ENCODE peak calls at places on chromosome 2, in six cellular contexts. Q is GM12878, B is H1, A is HCT116, W is HepG2, T is K562. O is an unnamed sample.

GRCh38 chr2:95354925-95355324 is 47.6 kb upstream of the FAHD2A start:
- DNase-seq in Q (no peak), B (no peak), A (no peak), W (no peak), T (no peak), O (no peak)

GRCh38 chr2:240439698-240440151 is 4.3 kb downstream of the GPC1 start:
- DNase-seq in Q (no peak), B (no peak), A (no peak), W (no peak), T (no peak), O (no peak)

GRCh38 chr2:11248-11941 is 34.9 kb downstream of the FAM110C start:
- DNase-seq in Q (no peak), B (peak; percentile 88), A (peak; percentile 75), W (peak; percentile 78), T (peak; percentile 17), O (peak; percentile 5)

GRCh38 chr2:13260401-13260800 is 543.7 kb downstream of the TRIB2 start:
- DNase-seq in Q (no peak), B (no peak), A (no peak), W (no peak), T (no peak), O (no peak)

GRCh38 chr2:241768251-241768711 is 8.3 kb upstream of the GAL3ST2 start:
- DNase-seq in Q (no peak), B (no peak), A (no peak), W (no peak), T (no peak), O (no peak)

GRCh38 chr2:130829020-130829419 is 7.7 kb upstream of the ARHGEF4 start:
- DNase-seq in Q (no peak), B (no peak), A (peak; percentile 43), W (no peak), T (no peak), O (no peak)

GRCh38 chr2:128196026-128196822 is 105.2 kb downstream of the UGGT1 start:
- DNase-seq in Q (no peak), B (peak; percentile 9), A (no peak), W (peak; percentile 47), T (no peak), O (peak; percentile 70)

GRCh38 chr2:31517442-31518203 is 63.1 kb downstream of the SRD5A2 start:
- DNase-seq in Q (no peak), B (no peak), A (no peak), W (no peak), T (no peak), O (no peak)

GRCh38 chr2:110796724-110797301 is 64.4 kb downstream of the ACOXL start:
- DNase-seq in Q (no peak), B (no peak), A (no peak), W (no peak), T (no peak), O (no peak)

GRCh38 chr2:142603761-142604160 is 273.7 kb upstream of the KYNU start:
- DNase-seq in Q (no peak), B (no peak), A (no peak), W (no peak), T (no peak), O (peak; percentile 4)

GRCh38 chr2:237720962-237721361 is 77.6 kb upstream of the RBM44 start:
- DNase-seq in Q (no peak), B (no peak), A (no peak), W (no peak), T (no peak), O (no peak)

GRCh38 chr2:172995323-172996244 is 80.1 kb upstream of the MAP3K20 start:
- DNase-seq in Q (no peak), B (no peak), A (no peak), W (peak; percentile 86), T (no peak), O (peak; percentile 78)

GRCh38 chr2:31947871-31948270 is 62.9 kb downstream of the MEMO1 start:
- DNase-seq in Q (no peak), B (no peak), A (no peak), W (no peak), T (no peak), O (no peak)

GRCh38 chr2:634670-635395 is 42.4 kb downstream of the TMEM18 start:
- DNase-seq in Q (no peak), B (no peak), A (peak; percentile 31), W (peak; percentile 6), T (no peak), O (no peak)

GRCh38 chr2:20327370-20327769 is 23.3 kb downstream of the PUM2 start:
- DNase-seq in Q (no peak), B (no peak), A (no peak), W (no peak), T (no peak), O (no peak)

GRCh38 chr2:20451346-20451745 is 4.5 kb downstream of the RHOB start:
- DNase-seq in Q (no peak), B (no peak), A (no peak), W (no peak), T (no peak), O (peak; percentile 91)

GRCh38 chr2:45616663-45617411 is 5.8 kb upstream of the SRBD1 start:
- DNase-seq in Q (no peak), B (no peak), A (no peak), W (no peak), T (no peak), O (peak; percentile 37)

GRCh38 chr2:232979871-232980461 is 33.1 kb downstream of the NGEF start:
- DNase-seq in Q (no peak), B (no peak), A (peak; percentile 90), W (peak; percentile 27), T (no peak), O (no peak)

GRCh38 chr2:29293830-29294438 is 178.7 kb downstream of the CLIP4 start:
- DNase-seq in Q (no peak), B (no peak), A (peak; percentile 16), W (peak; percentile 19), T (peak; percentile 41), O (peak; percentile 23)

GRCh38 chr2:16626497-16626896 is 39.1 kb downstream of the CYRIA start:
- DNase-seq in Q (no peak), B (no peak), A (no peak), W (no peak), T (no peak), O (no peak)

GRCh38 chr2:237977380-237977779 is 10.6 kb downstream of the UBE2F start:
- DNase-seq in Q (no peak), B (no peak), A (no peak), W (no peak), T (no peak), O (no peak)

GRCh38 chr2:60531638-60532216 is 21.7 kb downstream of the BCL11A start:
- DNase-seq in Q (no peak), B (no peak), A (no peak), W (no peak), T (no peak), O (no peak)

GRCh38 chr2:16149349-16150243 is 209.2 kb downstream of the MYCN start:
- DNase-seq in Q (no peak), B (no peak), A (no peak), W (no peak), T (no peak), O (no peak)

DNA sequence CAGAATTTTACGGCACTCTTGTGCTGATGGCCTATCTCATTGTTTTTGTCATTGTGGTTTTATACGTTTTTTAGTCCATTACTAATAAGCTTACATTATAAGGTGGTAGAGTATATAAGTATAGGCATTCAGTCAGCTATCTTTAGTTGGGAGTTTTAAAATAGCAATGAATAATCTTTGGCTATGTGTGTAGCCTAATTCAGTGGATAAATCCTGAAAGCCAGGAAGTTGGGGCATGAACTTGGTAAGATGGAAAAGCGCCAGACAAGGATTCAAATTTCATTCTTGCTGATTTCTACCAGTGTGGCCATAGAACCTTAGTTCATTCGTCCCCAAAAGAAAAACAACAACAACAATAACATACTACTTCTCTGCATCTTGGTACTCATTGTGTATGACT is 31.2 kb downstream of the EPC2 start:
- DNase-seq in Q (no peak), B (no peak), A (no peak), W (no peak), T (no peak), O (peak; percentile 51)
- H3K9ac ChIP-seq in Q (no peak overlapping the region), B (no peak overlapping the region), A (no peak overlapping the region), W (no peak overlapping the region), T (no peak overlapping the region), O (no peak overlapping the region)

GRCh38 chr2:8679567-8679826 is 2.4 kb upstream of the ID2 start:
- DNase-seq in Q (no peak), B (no peak), A (no peak), W (no peak), T (no peak), O (no peak)

GRCh38 chr2:8681786-8682692 is at the start of gene ID2:
- DNase-seq in Q (peak; percentile 88), B (peak; percentile 94), A (peak; percentile 97), W (peak; percentile 99), T (peak; percentile 98), O (peak; percentile 99)

GRCh38 chr2:8682719-8683667 is 1.1 kb downstream of the ID2 start:
- DNase-seq in Q (no peak), B (no peak), A (peak; percentile 8), W (peak; percentile 72), T (no peak), O (peak; percentile 57)

GRCh38 chr2:8679827-8680731 is 1.8 kb upstream of the ID2 start:
- DNase-seq in Q (no peak), B (no peak), A (peak; percentile 88), W (peak; percentile 98), T (no peak), O (peak; percentile 71)

DNA sequence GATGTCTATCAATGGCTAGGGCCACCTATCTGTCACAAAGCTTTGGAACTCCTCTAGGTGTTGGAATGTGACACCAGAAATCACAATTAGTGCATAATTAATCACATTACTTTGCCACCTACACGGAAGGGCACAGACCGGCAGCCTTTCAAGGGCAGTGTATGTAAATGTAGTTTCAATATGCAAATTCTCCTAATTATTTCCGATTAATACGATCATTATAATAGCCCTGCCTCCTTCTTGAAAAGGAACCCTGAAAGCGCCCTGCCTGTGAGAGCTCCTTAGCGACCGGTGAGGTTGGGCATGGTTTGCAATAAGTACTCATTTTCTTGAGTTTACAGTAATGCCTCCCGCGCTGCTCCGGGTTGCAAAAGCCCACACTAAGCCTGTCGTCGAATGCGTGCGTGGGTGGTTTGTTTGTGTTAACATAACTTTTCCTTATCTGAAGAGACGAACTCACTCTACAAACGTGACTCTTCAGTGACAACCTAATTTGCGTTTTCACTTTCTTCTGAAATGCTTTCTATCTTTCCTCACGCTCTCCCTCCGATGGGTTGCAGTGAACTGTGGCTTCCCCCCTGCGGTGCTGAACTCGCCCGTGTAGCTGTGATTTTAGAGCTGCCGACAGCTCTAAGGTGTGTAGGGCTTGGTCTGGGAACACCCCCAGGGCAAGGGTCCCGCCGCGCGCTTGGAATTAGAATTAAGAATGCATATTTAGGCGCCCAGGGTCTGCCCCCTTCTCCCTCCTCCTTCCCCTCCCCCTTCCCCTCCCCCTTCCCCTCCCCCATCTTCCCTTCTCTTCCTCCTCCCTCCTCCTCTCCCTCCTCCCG is 710 bp upstream of the ID2 start:
- DNase-seq in Q (peak; percentile 61), B (no peak), A (peak; percentile 48), W (peak; percentile 78), T (peak; percentile 44), O (peak; percentile 62)
- TF ChIP-seq CTCF in Q (no peak), B (no peak), A (no peak), W (no peak), T (no peak), O (no peak)

GRCh38 chr2:70181363-70181956 is 9.4 kb downstream of the C2orf42 start:
- DNase-seq in Q (peak; percentile 88), B (no peak), A (no peak), W (no peak), T (no peak), O (no peak)
- TF ChIP-seq POLR2AphosphoS5 in Q (peak; percentile 84), B (no peak), A (no peak), W (no peak), T (no peak), O (no peak)

DNA sequence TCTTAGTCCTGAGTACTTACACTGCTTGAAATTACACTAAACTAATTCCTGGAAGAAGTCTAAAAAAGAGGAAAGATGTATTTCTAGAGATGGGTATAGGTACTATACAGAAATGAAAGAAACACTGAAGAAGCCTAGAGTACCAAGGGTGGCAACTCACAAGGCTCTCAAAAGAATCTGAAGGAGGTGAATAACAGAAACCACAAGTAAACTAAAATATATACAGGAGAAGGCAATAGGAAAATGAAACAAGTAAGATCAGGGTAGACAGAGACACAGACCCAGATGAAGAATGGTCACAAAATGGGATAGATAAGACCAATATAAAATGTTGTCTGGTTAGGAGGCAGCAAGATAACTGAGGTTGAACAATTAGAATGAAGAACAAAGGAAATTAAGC is 59.9 kb downstream of the USP37 start:
- DNase-seq in Q (no peak), B (no peak), A (no peak), W (no peak), T (no peak), O (no peak)
- H3K9ac ChIP-seq in Q (no peak overlapping the region), B (no peak overlapping the region), A (no peak overlapping the region), W (no peak overlapping the region), T (no peak overlapping the region), O (no peak overlapping the region)